ENCODE peak calls at places on chromosomes 4 and X, in six cellular contexts. One of them, this sample, is unnamed.

GRCh38 chr4:184376136-184376838 is 98.1 kb downstream of the IRF2 start:
- DNase-seq in GM10248: no peak
- DNase-seq in NCI-H1417 treated with DMSO at 0.1 percent for 48 hours: no peak
- DNase-seq in stimulated activated CD4-positive, alpha-beta T cell treated with anti-CD3 and anti-CD28 coated beads, Interleukin-4, amount 100 ng/mL, for 48 hours: no peak
- DNase-seq in A549: no peak
- DNase-seq in T-helper 9 cell: no peak
- DNase-seq in this sample: no peak

GRCh38 chr4:102684605-102685052 is 76.1 kb downstream of the MANBA start:
- DNase-seq in GM10248: no peak
- DNase-seq in NCI-H1417 treated with DMSO at 0.1 percent for 48 hours: no peak
- DNase-seq in stimulated activated CD4-positive, alpha-beta T cell treated with anti-CD3 and anti-CD28 coated beads, Interleukin-4, amount 100 ng/mL, for 48 hours: no peak
- DNase-seq in A549: peak
- DNase-seq in T-helper 9 cell: no peak
- DNase-seq in this sample: no peak

GRCh38 chr4:14924080-14924916 is 78.0 kb upstream of the CPEB2 start:
- DNase-seq in GM10248: no peak
- DNase-seq in NCI-H1417 treated with DMSO at 0.1 percent for 48 hours: no peak
- DNase-seq in stimulated activated CD4-positive, alpha-beta T cell treated with anti-CD3 and anti-CD28 coated beads, Interleukin-4, amount 100 ng/mL, for 48 hours: no peak
- DNase-seq in A549: no peak
- DNase-seq in T-helper 9 cell: no peak
- DNase-seq in this sample: no peak

GRCh38 chrX:7024850-7025249 is 122.7 kb upstream of the STS start:
- DNase-seq in GM10248: no peak
- DNase-seq in NCI-H1417 treated with DMSO at 0.1 percent for 48 hours: no peak
- DNase-seq in stimulated activated CD4-positive, alpha-beta T cell treated with anti-CD3 and anti-CD28 coated beads, Interleukin-4, amount 100 ng/mL, for 48 hours: no peak
- DNase-seq in A549: no peak
- DNase-seq in T-helper 9 cell: no peak
- DNase-seq in this sample: no peak

GRCh38 chrX:154696328-154697045 is 43.1 kb upstream of the CTAG2 start:
- DNase-seq in GM10248: no peak
- DNase-seq in NCI-H1417 treated with DMSO at 0.1 percent for 48 hours: no peak
- DNase-seq in stimulated activated CD4-positive, alpha-beta T cell treated with anti-CD3 and anti-CD28 coated beads, Interleukin-4, amount 100 ng/mL, for 48 hours: no peak
- DNase-seq in A549: no peak
- DNase-seq in T-helper 9 cell: no peak
- DNase-seq in this sample: no peak

GRCh38 chrX:636971-637659 is 6.5 kb downstream of the SHOX start:
- DNase-seq in GM10248: no peak
- DNase-seq in NCI-H1417 treated with DMSO at 0.1 percent for 48 hours: no peak
- DNase-seq in stimulated activated CD4-positive, alpha-beta T cell treated with anti-CD3 and anti-CD28 coated beads, Interleukin-4, amount 100 ng/mL, for 48 hours: no peak
- DNase-seq in A549: no peak
- DNase-seq in T-helper 9 cell: no peak
- DNase-seq in this sample: no peak

GRCh38 chr4:88244821-88245579 is 39.4 kb downstream of the PPM1K start:
- DNase-seq in GM10248: no peak
- DNase-seq in NCI-H1417 treated with DMSO at 0.1 percent for 48 hours: no peak
- DNase-seq in stimulated activated CD4-positive, alpha-beta T cell treated with anti-CD3 and anti-CD28 coated beads, Interleukin-4, amount 100 ng/mL, for 48 hours: peak
- DNase-seq in A549: no peak
- DNase-seq in T-helper 9 cell: no peak
- DNase-seq in this sample: no peak

GRCh38 chrX:131854586-131854985 is 168.5 kb upstream of the STK26 start:
- DNase-seq in GM10248: no peak
- DNase-seq in NCI-H1417 treated with DMSO at 0.1 percent for 48 hours: no peak
- DNase-seq in stimulated activated CD4-positive, alpha-beta T cell treated with anti-CD3 and anti-CD28 coated beads, Interleukin-4, amount 100 ng/mL, for 48 hours: no peak
- DNase-seq in A549: no peak
- DNase-seq in T-helper 9 cell: no peak
- DNase-seq in this sample: no peak

GRCh38 chrX:9657590-9658256 is 107.9 kb downstream of the GPR143 start:
- DNase-seq in GM10248: no peak
- DNase-seq in NCI-H1417 treated with DMSO at 0.1 percent for 48 hours: no peak
- DNase-seq in stimulated activated CD4-positive, alpha-beta T cell treated with anti-CD3 and anti-CD28 coated beads, Interleukin-4, amount 100 ng/mL, for 48 hours: no peak
- DNase-seq in A549: no peak
- DNase-seq in T-helper 9 cell: no peak
- DNase-seq in this sample: no peak

GRCh38 chr4:113390850-113391249 is 341.4 kb downstream of the ANK2 start:
- DNase-seq in GM10248: no peak
- DNase-seq in NCI-H1417 treated with DMSO at 0.1 percent for 48 hours: no peak
- DNase-seq in stimulated activated CD4-positive, alpha-beta T cell treated with anti-CD3 and anti-CD28 coated beads, Interleukin-4, amount 100 ng/mL, for 48 hours: no peak
- DNase-seq in A549: no peak
- DNase-seq in T-helper 9 cell: no peak
- DNase-seq in this sample: no peak

GRCh38 chrX:2501246-2502102 is 698 bp upstream of the DHRSX start:
- DNase-seq in GM10248: no peak
- DNase-seq in NCI-H1417 treated with DMSO at 0.1 percent for 48 hours: no peak
- DNase-seq in stimulated activated CD4-positive, alpha-beta T cell treated with anti-CD3 and anti-CD28 coated beads, Interleukin-4, amount 100 ng/mL, for 48 hours: no peak
- DNase-seq in A549: no peak
- DNase-seq in T-helper 9 cell: no peak
- DNase-seq in this sample: no peak

GRCh38 chrX:115499112-115499805 is 61.7 kb upstream of the PLS3 start:
- DNase-seq in GM10248: no peak
- DNase-seq in NCI-H1417 treated with DMSO at 0.1 percent for 48 hours: no peak
- DNase-seq in stimulated activated CD4-positive, alpha-beta T cell treated with anti-CD3 and anti-CD28 coated beads, Interleukin-4, amount 100 ng/mL, for 48 hours: no peak
- DNase-seq in A549: no peak
- DNase-seq in T-helper 9 cell: no peak
- DNase-seq in this sample: no peak

This sample was measured in LNCaP clone FGC.